ENCODE peak calls at places on chromosome 9, in four cellular contexts. One of them, this sample, is unnamed.

GRCh38 chr9:90936380-90936779 is 134.8 kb downstream of the SYK start:
- DNase-seq in GM23248: no peak
- DNase-seq in IMR-90: no peak
- DNase-seq in H1: no peak
- DNase-seq in this sample: no peak

GRCh38 chr9:132731230-132731629 is 61.0 kb downstream of the GTF3C4 start:
- DNase-seq in IMR-90: no peak
- DNase-seq in GM23248: no peak
- DNase-seq in H1: no peak
- DNase-seq in this sample: no peak

GRCh38 chr9:123338710-123339665 is 17.0 kb upstream of the CRB2 start:
- DNase-seq in GM23248: no peak
- DNase-seq in H1: no peak
- DNase-seq in IMR-90: no peak
- DNase-seq in this sample: no peak

GRCh38 chr9:81759680-81760215 is 70.4 kb upstream of the TLE1 start:
- DNase-seq in H1: no peak
- DNase-seq in GM23248: peak
- DNase-seq in IMR-90: peak
- DNase-seq in this sample: peak

GRCh38 chr9:119216891-119217290 is 152.3 kb downstream of the BRINP1 start:
- DNase-seq in H1: no peak
- DNase-seq in GM23248: peak
- DNase-seq in IMR-90: no peak
- DNase-seq in this sample: no peak

GRCh38 chr9:131056781-131057506 is 39.4 kb upstream of the AIF1L start:
- DNase-seq in IMR-90: no peak
- DNase-seq in H1: no peak
- DNase-seq in GM23248: no peak
- DNase-seq in this sample: no peak

GRCh38 chr9:36923025-36923625 is 110.9 kb downstream of the PAX5 start:
- DNase-seq in GM23248: no peak
- DNase-seq in H1: no peak
- DNase-seq in IMR-90: no peak
- DNase-seq in this sample: no peak

GRCh38 chr9:124695280-124695890 is 75.7 kb downstream of the NR6A1 start:
- DNase-seq in H1: no peak
- DNase-seq in GM23248: peak
- DNase-seq in IMR-90: peak
- DNase-seq in this sample: peak

GRCh38 chr9:77456829-77457437 is 191.2 kb downstream of the GNA14 start:
- DNase-seq in H1: peak
- DNase-seq in IMR-90: peak
- DNase-seq in GM23248: peak
- DNase-seq in this sample: peak

GRCh38 chr9:12916037-12916436 is 141.2 kb downstream of the LURAP1L start:
- DNase-seq in GM23248: peak
- DNase-seq in H1: peak
- DNase-seq in IMR-90: peak
- DNase-seq in this sample: peak

GRCh38 chr9:124674651-124675050 is 96.5 kb downstream of the NR6A1 start:
- DNase-seq in GM23248: no peak
- DNase-seq in IMR-90: no peak
- DNase-seq in H1: no peak
- DNase-seq in this sample: no peak

GRCh38 chr9:130866474-130866965 is 30.1 kb downstream of the QRFP start:
- DNase-seq in GM23248: peak
- DNase-seq in H1: peak
- DNase-seq in IMR-90: peak
- DNase-seq in this sample: peak

GRCh38 chr9:136567651-136568287 is 21.9 kb upstream of the NOTCH1 start:
- DNase-seq in GM23248: peak
- DNase-seq in H1: no peak
- DNase-seq in IMR-90: peak
- DNase-seq in this sample: peak

GRCh38 chr9:98785333-98785933 is 10.9 kb downstream of the ANKS6 start:
- DNase-seq in GM23248: no peak
- DNase-seq in IMR-90: no peak
- DNase-seq in H1: no peak
- DNase-seq in this sample: no peak

GRCh38 chr9:114324492-114324891 is 1.6 kb downstream of the ORM1 start:
- DNase-seq in H1: no peak
- DNase-seq in GM23248: no peak
- DNase-seq in IMR-90: no peak
- DNase-seq in this sample: no peak

GRCh38 chr9:370081-370480 is 155.4 kb downstream of the DOCK8 start:
- DNase-seq in GM23248: no peak
- DNase-seq in IMR-90: no peak
- DNase-seq in H1: no peak
- DNase-seq in this sample: no peak

GRCh38 chr9:15381491-15381890 is 41.2 kb upstream of the SNAPC3 start:
- DNase-seq in H1: no peak
- DNase-seq in GM23248: no peak
- DNase-seq in IMR-90: no peak
- DNase-seq in this sample: no peak

GRCh38 chr9:116187570-116188170 is 34.1 kb downstream of the PAPPA start:
- DNase-seq in H1: no peak
- DNase-seq in IMR-90: no peak
- DNase-seq in GM23248: no peak
- DNase-seq in this sample: no peak

GRCh38 chr9:16310288-16311145 is 560.0 kb downstream of the BNC2 start:
- DNase-seq in H1: no peak
- DNase-seq in IMR-90: no peak
- DNase-seq in GM23248: no peak
- DNase-seq in this sample: no peak

GRCh38 chr9:19922476-19923118 is 133.8 kb upstream of the SLC24A2 start:
- DNase-seq in H1: peak
- DNase-seq in GM23248: peak
- DNase-seq in IMR-90: peak
- DNase-seq in this sample: peak

GRCh38 chr9:128733256-128733655 is 9.3 kb upstream of the ZDHHC12 start:
- DNase-seq in GM23248: peak
- DNase-seq in IMR-90: peak
- DNase-seq in H1: peak
- DNase-seq in this sample: peak

GRCh38 chr9:135947582-135947981 is 13.6 kb downstream of the UBAC1 start:
- DNase-seq in H1: no peak
- DNase-seq in GM23248: no peak
- DNase-seq in IMR-90: no peak
- DNase-seq in this sample: no peak

DNA sequence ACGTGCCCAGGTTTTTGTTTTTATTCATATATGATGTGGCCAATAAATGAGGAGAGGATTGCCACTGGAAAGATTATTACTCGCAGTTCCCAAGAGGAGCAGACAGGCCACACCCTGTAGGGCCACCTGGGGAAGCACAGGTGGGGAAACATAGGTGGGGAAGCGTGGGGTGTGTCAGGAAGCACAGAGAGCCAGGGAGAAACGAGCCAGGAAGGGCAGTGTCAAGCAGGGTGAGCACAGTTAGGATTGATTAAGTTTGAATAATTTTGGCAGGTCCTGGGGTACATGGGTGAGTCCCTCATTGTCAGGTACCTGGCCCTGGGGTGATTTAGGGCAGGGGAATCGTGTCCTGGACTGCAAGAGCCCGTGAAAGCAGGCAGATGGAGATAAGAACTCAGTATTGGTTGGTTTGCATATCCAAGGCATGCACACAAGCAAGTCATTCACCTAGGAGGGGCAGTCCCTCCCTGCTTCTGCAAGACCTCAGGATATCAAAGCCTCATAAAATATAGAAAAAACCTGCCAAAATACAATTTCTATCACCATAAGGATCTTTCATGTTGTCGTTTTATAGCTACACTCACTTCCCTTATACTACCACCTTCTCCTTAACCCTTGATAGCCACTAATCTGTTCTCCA is 22.4 kb downstream of the MVB12B start:
- DNase-seq in GM23248: no peak
- DNase-seq in H1: no peak
- DNase-seq in IMR-90: no peak
- DNase-seq in this sample: no peak
- H3K9ac ChIP-seq in GM23248: no peak
- H3K9ac ChIP-seq in H1: no peak
- H3K9ac ChIP-seq in IMR-90: no peak
- H3K9ac ChIP-seq in this sample: no peak

DNA sequence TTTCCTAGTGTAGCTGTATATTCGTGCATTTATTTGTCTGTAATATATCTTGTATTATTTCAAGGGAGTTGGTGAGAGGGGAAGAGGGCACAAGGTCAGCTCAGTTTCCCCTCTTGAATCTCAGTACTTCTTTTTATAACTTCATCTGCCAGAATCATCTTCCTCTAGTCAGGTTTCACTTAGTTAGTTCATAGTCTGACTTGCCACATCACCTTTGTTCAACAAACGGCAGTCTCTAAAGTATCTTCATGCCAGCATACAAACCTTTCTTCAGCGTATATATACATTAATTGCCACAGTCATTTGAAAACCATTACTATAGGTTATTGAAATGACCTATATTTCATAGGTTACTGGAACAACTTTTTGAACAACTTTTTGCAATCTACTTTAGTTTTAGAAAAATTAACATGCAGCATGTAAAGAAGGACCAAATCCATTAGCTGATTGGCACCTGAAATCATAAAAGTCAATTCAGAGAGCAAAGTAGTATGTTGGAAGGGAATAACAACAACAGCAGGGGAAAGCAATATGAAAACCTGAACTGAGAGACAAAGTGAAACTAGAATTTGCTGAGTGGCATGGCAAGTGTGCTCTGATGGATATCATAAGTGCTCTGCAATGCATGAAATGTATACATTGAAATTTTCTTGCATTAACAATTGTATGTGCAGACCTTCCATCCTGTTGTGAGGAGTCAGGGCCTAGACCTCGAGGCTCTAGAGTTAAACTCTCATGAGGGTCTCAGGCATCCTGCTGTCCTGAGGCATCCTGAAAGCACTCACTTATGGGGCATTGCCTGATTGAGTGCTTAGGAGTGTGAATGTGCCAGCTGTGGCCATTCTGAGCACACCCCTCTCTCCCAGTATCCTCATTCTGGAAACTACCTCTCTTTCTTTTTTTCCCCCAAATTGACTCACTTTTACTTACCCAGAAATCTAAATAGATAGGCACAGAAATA is 1.3 kb downstream of the ECM2 start:
- DNase-seq in IMR-90: peak
- DNase-seq in GM23248: peak
- DNase-seq in H1: no peak
- DNase-seq in this sample: peak
- H3K9ac ChIP-seq in IMR-90: peak
- H3K9ac ChIP-seq in GM23248: peak
- H3K9ac ChIP-seq in H1: no peak
- H3K9ac ChIP-seq in this sample: peak

GRCh38 chr9:75892168-75892901 is 1.9 kb downstream of the PCSK5 start:
- DNase-seq in H1: no peak
- DNase-seq in IMR-90: no peak
- DNase-seq in GM23248: peak
- DNase-seq in this sample: peak

GRCh38 chr9:75895112-75895511 is 4.6 kb downstream of the PCSK5 start:
- DNase-seq in H1: no peak
- DNase-seq in IMR-90: no peak
- DNase-seq in GM23248: no peak
- DNase-seq in this sample: no peak

GRCh38 chr9:75891277-75892167 is 1.0 kb downstream of the PCSK5 start:
- DNase-seq in H1: no peak
- DNase-seq in GM23248: peak
- DNase-seq in IMR-90: peak
- DNase-seq in this sample: peak

GRCh38 chr9:75890541-75891276 is at the start of gene PCSK5:
- DNase-seq in H1: peak
- DNase-seq in GM23248: peak
- DNase-seq in IMR-90: peak
- DNase-seq in this sample: peak

GRCh38 chr9:75893096-75893495 is 2.6 kb downstream of the PCSK5 start:
- DNase-seq in H1: no peak
- DNase-seq in GM23248: no peak
- DNase-seq in IMR-90: no peak
- DNase-seq in this sample: peak
- H3K9ac ChIP-seq in H1: no peak
- H3K9ac ChIP-seq in GM23248: no peak
- H3K9ac ChIP-seq in IMR-90: no peak
- H3K9ac ChIP-seq in this sample: peak

GRCh38 chr9:109320338-109320733 is 523 bp downstream of the EPB41L4B start:
- DNase-seq in IMR-90: no peak
- DNase-seq in H1: no peak
- DNase-seq in GM23248: peak
- DNase-seq in this sample: peak

GRCh38 chr9:109317311-109317978 is 3.4 kb downstream of the EPB41L4B start:
- DNase-seq in H1: no peak
- DNase-seq in IMR-90: no peak
- DNase-seq in GM23248: no peak
- DNase-seq in this sample: no peak

GRCh38 chr9:109317979-109318671 is 2.7 kb downstream of the EPB41L4B start:
- DNase-seq in GM23248: no peak
- DNase-seq in IMR-90: no peak
- DNase-seq in H1: peak
- DNase-seq in this sample: no peak

GRCh38 chr9:109319631-109320233 is 1.1 kb downstream of the EPB41L4B start:
- DNase-seq in GM23248: peak
- DNase-seq in H1: no peak
- DNase-seq in IMR-90: no peak
- DNase-seq in this sample: no peak

GRCh38 chr9:109319072-109319630 is 1.7 kb downstream of the EPB41L4B start:
- DNase-seq in IMR-90: no peak
- DNase-seq in GM23248: no peak
- DNase-seq in H1: no peak
- DNase-seq in this sample: no peak
- H3K9ac ChIP-seq in IMR-90: no peak
- H3K9ac ChIP-seq in GM23248: no peak
- H3K9ac ChIP-seq in H1: peak
- H3K9ac ChIP-seq in this sample: peak

DNA sequence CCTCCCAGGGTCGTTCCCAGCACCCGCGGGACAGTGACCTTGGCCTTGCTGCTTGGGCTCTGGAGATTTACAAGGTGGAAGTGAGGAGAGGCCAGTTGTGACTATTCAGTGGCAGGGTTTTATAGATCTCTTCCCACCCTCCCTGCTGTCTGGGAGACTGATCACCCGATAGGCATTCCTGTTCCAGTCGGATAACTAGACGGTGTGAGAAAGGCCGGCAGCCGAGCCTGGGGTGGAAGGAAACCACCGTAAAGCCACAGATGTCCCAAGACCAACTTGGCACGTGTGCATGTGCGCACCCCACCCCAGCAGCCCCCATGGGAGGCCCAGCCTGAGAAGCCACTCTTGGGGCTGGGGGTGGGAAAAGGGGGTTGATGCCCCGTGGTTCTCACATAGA is 225.9 kb downstream of the FANCC start:
- DNase-seq in H1: no peak
- DNase-seq in GM23248: peak
- DNase-seq in IMR-90: peak
- DNase-seq in this sample: peak
- H3K9ac ChIP-seq in H1: no peak
- H3K9ac ChIP-seq in GM23248: peak
- H3K9ac ChIP-seq in IMR-90: no peak
- H3K9ac ChIP-seq in this sample: no peak

This sample was measured in adipocyte.